ENCODE peak calls at places on chromosomes 12 and 14, in five cellular contexts. J is tibial artery, Z is astrocyte, V is body of pancreas, R is kidney epithelial cell. L is an unnamed sample.
A peak's percentile ranks its signal among the peaks of the same experiment; 100 is the strongest.

GRCh38 chr12:6891637-6892036 is 13.0 kb upstream of the LRRC23 start:
- DNase-seq in J (no peak), Z (no peak), V (no peak), R (no peak), L (no peak)

GRCh38 chr14:23115918-23116317 is 3.1 kb downstream of the CEBPE start:
- DNase-seq in V (no peak), J (no peak), Z (no peak), R (no peak), L (no peak)

GRCh38 chr14:78667141-78667540 is 497.0 kb downstream of the NRXN3 start:
- DNase-seq in R (no peak), J (no peak), V (no peak), Z (no peak), L (no peak)

GRCh38 chr12:78864483-78865296 is at the start of gene SYT1:
- DNase-seq in R (no peak), J (peak; percentile 19), Z (peak; percentile 87), V (peak; percentile 36), L (no peak)

GRCh38 chr14:69997849-69998248 is 118.6 kb downstream of the SMOC1 start:
- DNase-seq in J (peak; percentile 51), V (peak; percentile 84), R (peak; percentile 73), Z (peak; percentile 73), L (no peak)

GRCh38 chr14:72810201-72810600 is 83.7 kb downstream of the DPF3 start:
- DNase-seq in J (no peak), Z (no peak), V (no peak), R (no peak), L (no peak)

GRCh38 chr14:34059037-34059924 is 108.4 kb upstream of the EGLN3 start:
- DNase-seq in Z (no peak), V (no peak), R (no peak), J (no peak), L (no peak)

GRCh38 chr12:124107299-124107698 is 134.3 kb downstream of the ZNF664 start:
- DNase-seq in V (no peak), J (no peak), R (no peak), Z (no peak), L (no peak)

GRCh38 chr14:73264080-73264895 is 27.0 kb downstream of the PAPLN start:
- DNase-seq in V (no peak), Z (no peak), R (no peak), J (no peak), L (no peak)

DNA sequence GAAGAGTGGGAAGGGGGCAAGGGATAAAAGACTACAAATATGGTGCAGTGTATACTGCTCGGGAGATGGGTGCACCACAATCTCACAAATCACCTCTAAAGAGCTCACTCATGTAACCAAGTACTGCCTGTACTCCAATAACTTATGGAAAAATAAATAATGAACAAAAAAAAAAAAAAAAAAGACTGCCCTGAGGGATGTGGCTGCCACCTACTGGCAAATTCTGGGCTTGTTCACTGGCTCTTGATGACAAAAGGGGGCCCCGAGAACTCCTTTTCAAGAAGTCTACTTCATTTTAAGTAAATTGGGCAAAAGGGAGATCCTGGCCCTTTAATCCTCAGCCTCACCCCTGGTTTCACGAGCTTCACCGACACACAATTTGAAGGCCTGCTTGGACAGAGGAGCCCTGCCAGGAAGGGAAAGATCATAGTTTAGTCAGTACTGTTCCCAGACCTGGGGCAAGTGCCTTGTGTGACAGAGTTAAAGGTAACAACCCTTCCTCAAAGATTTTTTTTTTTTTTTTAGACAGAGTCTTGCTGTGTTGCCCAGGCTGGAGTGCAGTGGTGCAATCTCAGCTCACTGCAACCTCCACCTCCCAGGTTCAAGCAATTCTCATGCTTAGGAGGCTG is 26.1 kb upstream of the STAC3 start:
- DNase-seq in V (no peak), R (no peak), J (no peak), Z (no peak), L (no peak)
- TF ChIP-seq CTCF in V (peak; percentile 41), R (peak; percentile 45), J (no peak), Z (peak; percentile 42), L (peak; percentile 20)

GRCh38 chr14:64465856-64466554 is 706 bp downstream of the AKAP5 start:
- DNase-seq in V (peak; percentile 19), J (no peak), Z (peak; percentile 59), R (no peak), L (no peak)
- TF ChIP-seq CTCF in V (no peak), J (peak; percentile 40), Z (peak; percentile 25), R (peak; percentile 31), L (peak; percentile 58)

GRCh38 chr14:68790656-68791077 is 2.2 kb downstream of the ZFP36L1 start:
- DNase-seq in Z (no peak), J (no peak), R (no peak), V (no peak), L (no peak)

GRCh38 chr14:68789002-68789797 is 3.7 kb downstream of the ZFP36L1 start:
- DNase-seq in Z (peak; percentile 62), J (peak; percentile 82), R (no peak), V (peak; percentile 89), L (no peak)

GRCh38 chr14:68791078-68791983 is 1.5 kb downstream of the ZFP36L1 start:
- DNase-seq in J (no peak), Z (no peak), R (no peak), V (no peak), L (no peak)

GRCh38 chr14:68788275-68789001 is 4.4 kb downstream of the ZFP36L1 start:
- DNase-seq in R (no peak), Z (no peak), V (no peak), J (no peak), L (no peak)

DNA sequence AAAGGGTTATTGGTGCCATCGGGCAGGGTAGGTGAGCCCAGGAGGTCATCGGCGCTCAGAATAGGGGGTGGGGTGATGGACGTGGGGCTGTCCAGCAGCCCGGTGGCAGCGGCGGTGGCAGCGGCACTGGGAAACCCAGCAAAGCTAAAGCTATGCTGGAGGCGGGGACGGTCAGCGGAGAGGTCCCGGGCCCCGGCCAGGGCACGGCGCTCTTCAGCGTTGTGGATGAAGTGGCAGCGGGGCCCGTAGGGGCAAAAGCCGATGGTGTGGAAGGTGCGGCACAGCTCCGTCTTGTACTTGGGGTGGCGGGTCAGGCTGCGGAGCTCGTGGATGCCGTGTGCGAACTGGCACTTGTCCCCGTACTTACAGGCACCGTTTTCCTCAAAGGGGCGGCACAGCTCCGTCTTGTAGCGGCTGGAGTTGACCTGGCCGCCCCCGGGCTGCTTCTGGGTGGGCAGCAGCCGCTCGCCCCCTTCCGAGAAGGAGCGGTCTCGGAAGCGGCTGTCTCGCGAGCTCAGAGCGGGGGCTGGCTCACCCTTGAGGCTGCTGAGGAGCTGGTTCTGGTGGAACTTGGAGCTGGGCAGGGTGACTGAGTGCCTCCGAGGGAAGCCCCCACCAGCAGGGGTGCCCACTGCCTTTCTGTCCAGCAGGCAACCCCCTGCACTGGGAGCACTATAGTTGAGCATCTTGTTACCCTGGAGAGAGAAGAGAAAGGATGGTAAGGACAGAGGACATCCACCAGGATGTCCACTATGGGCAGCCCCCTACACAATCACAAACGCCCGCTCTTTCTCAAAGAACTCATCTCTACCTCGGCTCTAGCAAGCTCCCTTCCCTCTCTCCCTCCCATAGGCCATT is 2.8 kb downstream of the ZFP36L1 start:
- DNase-seq in Z (no peak), R (no peak), J (no peak), V (peak; percentile 59), L (no peak)
- TF ChIP-seq CTCF in Z (no peak), R (no peak), J (peak; percentile 8), V (no peak), L (no peak)

GRCh38 chr12:19507823-19508222 is 68.5 kb downstream of the AEBP2 start:
- DNase-seq in J (no peak), V (no peak), Z (no peak), R (no peak), L (no peak)
- TF ChIP-seq CTCF in J (peak; percentile 31), V (no peak), Z (peak; percentile 4), R (no peak), L (peak; percentile 13)

GRCh38 chr14:71336488-71337192 is 429.4 kb downstream of the PCNX1 start:
- DNase-seq in R (no peak), Z (no peak), J (no peak), V (no peak), L (no peak)

GRCh38 chr14:71331393-71331792 is 424.1 kb downstream of the PCNX1 start:
- DNase-seq in Z (no peak), J (no peak), R (no peak), V (no peak), L (no peak)

GRCh38 chr14:71332476-71332875 is 425.2 kb downstream of the PCNX1 start:
- DNase-seq in R (no peak), J (no peak), V (no peak), Z (no peak), L (no peak)

GRCh38 chr14:71338153-71338552 is 430.9 kb downstream of the PCNX1 start:
- DNase-seq in R (no peak), J (no peak), V (no peak), Z (no peak), L (no peak)

GRCh38 chr14:71333705-71334104 is 426.4 kb downstream of the PCNX1 start:
- DNase-seq in V (no peak), J (no peak), R (no peak), Z (no peak), L (no peak)
- TF ChIP-seq CTCF in V (no peak), J (no peak), R (no peak), Z (no peak), L (no peak)

DNA sequence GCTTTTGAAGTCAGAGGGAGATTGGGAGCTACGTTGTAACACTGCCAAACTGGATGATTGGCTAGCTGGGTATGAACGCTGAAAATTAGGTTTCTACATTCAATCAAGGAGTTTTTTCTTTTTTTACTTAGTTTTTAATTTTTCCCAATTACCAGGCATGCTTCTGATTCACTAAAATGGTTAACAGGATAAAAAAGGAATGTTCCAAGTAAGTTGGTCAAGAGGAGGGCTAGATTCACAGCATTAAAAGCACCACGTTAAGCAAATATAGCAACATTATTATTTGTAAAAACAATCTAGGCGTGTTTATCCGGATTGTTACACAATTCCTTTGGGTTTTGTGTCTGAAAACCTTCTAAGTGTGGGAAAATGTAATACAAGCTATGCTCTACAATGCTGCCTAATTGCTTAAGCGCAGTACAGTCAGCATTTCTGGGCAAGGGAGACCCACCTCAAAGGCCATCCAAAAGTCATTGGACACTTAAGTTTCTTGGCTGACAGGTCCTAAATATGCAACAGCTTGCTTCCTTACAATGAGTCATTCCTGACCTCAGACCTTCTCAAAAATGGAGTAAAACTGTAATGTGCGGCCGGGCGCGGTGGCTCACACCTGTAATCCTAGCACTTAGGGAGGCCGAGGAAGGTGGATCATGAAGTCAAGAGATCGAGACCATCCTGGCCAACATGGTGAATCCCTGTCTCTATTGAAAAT is 1.2 kb downstream of the RPLP0 start:
- DNase-seq in J (peak; percentile 74), Z (peak; percentile 88), R (peak; percentile 19), V (no peak), L (no peak)
- TF ChIP-seq CTCF in J (no peak), Z (no peak), R (no peak), V (no peak), L (no peak)

GRCh38 chr12:69880566-69880965 is 55.5 kb downstream of the MYRFL start:
- DNase-seq in J (no peak), V (no peak), R (no peak), Z (peak; percentile 44), L (no peak)
- TF ChIP-seq CTCF in J (no peak), V (no peak), R (no peak), Z (peak; percentile 23), L (no peak)

DNA sequence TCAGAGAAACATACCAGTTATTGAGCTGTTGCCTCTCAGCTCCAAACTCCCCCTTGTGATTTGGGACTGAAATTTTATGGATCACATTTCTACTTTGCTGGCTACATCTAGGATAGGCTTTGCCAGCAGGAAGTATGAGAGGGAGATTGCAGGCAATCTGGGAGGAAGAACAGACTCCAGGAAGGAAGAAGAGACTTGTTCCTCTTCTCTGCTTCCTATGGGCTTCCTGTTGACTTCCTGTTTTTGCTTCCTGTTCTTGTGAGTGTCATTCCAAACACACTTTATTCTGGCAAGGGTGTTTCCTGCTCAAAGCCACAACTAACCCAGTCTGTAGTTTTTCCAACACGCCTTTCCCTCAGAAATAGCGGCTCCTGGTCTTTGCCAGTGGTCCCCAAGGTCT is 312.8 kb downstream of the ITPR2 start:
- DNase-seq in J (no peak), R (no peak), Z (no peak), V (no peak), L (no peak)
- TF ChIP-seq CTCF in J (no peak), R (no peak), Z (no peak), V (no peak), L (no peak)